ENCODE peak calls at places on chromosomes 4 and X, in five cellular contexts. One of them, this sample, is unnamed.

GRCh38 chrX:41382699-41383645 is 49.0 kb downstream of the DDX3X start:
- DNase-seq in fibroblast of villous mesenchyme: peak
- DNase-seq in AG10803: peak
- DNase-seq in fibroblast of the aortic adventitia: peak
- DNase-seq in A673: no peak
- DNase-seq in this sample: no peak

GRCh38 chr4:74772106-74772505 is 22.2 kb downstream of the BTC start:
- DNase-seq in fibroblast of villous mesenchyme: no peak
- DNase-seq in AG10803: no peak
- DNase-seq in fibroblast of the aortic adventitia: no peak
- DNase-seq in A673: no peak
- DNase-seq in this sample: no peak

GRCh38 chrX:112851806-112852205 is 11.2 kb upstream of the AMOT start:
- DNase-seq in AG10803: peak
- DNase-seq in fibroblast of villous mesenchyme: peak
- DNase-seq in A673: no peak
- DNase-seq in fibroblast of the aortic adventitia: peak
- DNase-seq in this sample: peak

GRCh38 chr4:83558693-83559092 is 22.8 kb downstream of the GPAT3 start:
- DNase-seq in fibroblast of the aortic adventitia: peak
- DNase-seq in A673: no peak
- DNase-seq in AG10803: peak
- DNase-seq in fibroblast of villous mesenchyme: peak
- DNase-seq in this sample: no peak

GRCh38 chr4:137529432-137529831 is 2.9 kb downstream of the PCDH18 start:
- DNase-seq in AG10803: no peak
- DNase-seq in fibroblast of the aortic adventitia: no peak
- DNase-seq in A673: no peak
- DNase-seq in fibroblast of villous mesenchyme: no peak
- DNase-seq in this sample: no peak

GRCh38 chr4:113880240-113881028 is 99.0 kb downstream of the ARSJ start:
- DNase-seq in AG10803: no peak
- DNase-seq in fibroblast of villous mesenchyme: peak
- DNase-seq in fibroblast of the aortic adventitia: peak
- DNase-seq in A673: no peak
- DNase-seq in this sample: no peak

GRCh38 chr4:5238106-5238505 is 186.8 kb downstream of the STK32B start:
- DNase-seq in fibroblast of the aortic adventitia: no peak
- DNase-seq in AG10803: peak
- DNase-seq in A673: peak
- DNase-seq in fibroblast of villous mesenchyme: peak
- DNase-seq in this sample: no peak

GRCh38 chr4:147815741-147816140 is 83.9 kb downstream of the ARHGAP10 start:
- DNase-seq in A673: no peak
- DNase-seq in AG10803: no peak
- DNase-seq in fibroblast of the aortic adventitia: no peak
- DNase-seq in fibroblast of villous mesenchyme: no peak
- DNase-seq in this sample: no peak

GRCh38 chrX:115459883-115460564 is 101.0 kb upstream of the PLS3 start:
- DNase-seq in fibroblast of villous mesenchyme: no peak
- DNase-seq in AG10803: peak
- DNase-seq in fibroblast of the aortic adventitia: peak
- DNase-seq in A673: no peak
- DNase-seq in this sample: no peak

GRCh38 chrX:78532363-78532762 is 126.8 kb downstream of the RTL3 start:
- DNase-seq in A673: no peak
- DNase-seq in fibroblast of the aortic adventitia: peak
- DNase-seq in fibroblast of villous mesenchyme: no peak
- DNase-seq in AG10803: no peak
- DNase-seq in this sample: no peak

GRCh38 chr4:110041742-110042141 is 129.1 kb downstream of the EGF start:
- DNase-seq in AG10803: no peak
- DNase-seq in fibroblast of villous mesenchyme: no peak
- DNase-seq in A673: no peak
- DNase-seq in fibroblast of the aortic adventitia: no peak
- DNase-seq in this sample: no peak

GRCh38 chr4:157271166-157271869 is 50.8 kb downstream of the GRIA2 start:
- DNase-seq in fibroblast of the aortic adventitia: no peak
- DNase-seq in fibroblast of villous mesenchyme: no peak
- DNase-seq in AG10803: no peak
- DNase-seq in A673: no peak
- DNase-seq in this sample: no peak

GRCh38 chr4:88418411-88418810 is 38.5 kb upstream of the HERC5 start:
- DNase-seq in A673: no peak
- DNase-seq in fibroblast of the aortic adventitia: no peak
- DNase-seq in AG10803: no peak
- DNase-seq in fibroblast of villous mesenchyme: no peak
- DNase-seq in this sample: no peak

GRCh38 chrX:119622356-119623232 is 16.4 kb upstream of the NKRF start:
- DNase-seq in AG10803: peak
- DNase-seq in fibroblast of villous mesenchyme: peak
- DNase-seq in fibroblast of the aortic adventitia: peak
- DNase-seq in A673: no peak
- DNase-seq in this sample: no peak

GRCh38 chr4:126969360-126969759 is 663.4 kb upstream of the INTU start:
- DNase-seq in fibroblast of the aortic adventitia: no peak
- DNase-seq in AG10803: peak
- DNase-seq in A673: no peak
- DNase-seq in fibroblast of villous mesenchyme: peak
- DNase-seq in this sample: no peak

GRCh38 chr4:156102411-156102810 is 148.7 kb upstream of the CTSO start:
- DNase-seq in A673: peak
- DNase-seq in AG10803: no peak
- DNase-seq in fibroblast of villous mesenchyme: no peak
- DNase-seq in fibroblast of the aortic adventitia: peak
- DNase-seq in this sample: no peak

GRCh38 chrX:65607070-65607742 is 60.2 kb upstream of the MSN start:
- DNase-seq in fibroblast of the aortic adventitia: peak
- DNase-seq in A673: no peak
- DNase-seq in fibroblast of villous mesenchyme: no peak
- DNase-seq in AG10803: peak
- DNase-seq in this sample: no peak

GRCh38 chrX:53239474-53239873 is 14.5 kb upstream of the KDM5C start:
- DNase-seq in AG10803: no peak
- DNase-seq in fibroblast of villous mesenchyme: no peak
- DNase-seq in A673: peak
- DNase-seq in fibroblast of the aortic adventitia: no peak
- DNase-seq in this sample: no peak

GRCh38 chr4:75916091-75916661 is 13.9 kb upstream of the PPEF2 start:
- DNase-seq in A673: peak
- DNase-seq in AG10803: peak
- DNase-seq in fibroblast of the aortic adventitia: peak
- DNase-seq in fibroblast of villous mesenchyme: peak
- DNase-seq in this sample: peak

GRCh38 chrX:16060252-16060651 is 63.1 kb upstream of the GRPR start:
- DNase-seq in A673: no peak
- DNase-seq in fibroblast of the aortic adventitia: no peak
- DNase-seq in AG10803: no peak
- DNase-seq in fibroblast of villous mesenchyme: no peak
- DNase-seq in this sample: no peak

GRCh38 chrX:45714864-45715263 is 514.2 kb upstream of the DIPK2B start:
- DNase-seq in fibroblast of villous mesenchyme: peak
- DNase-seq in fibroblast of the aortic adventitia: peak
- DNase-seq in A673: peak
- DNase-seq in AG10803: peak
- DNase-seq in this sample: peak

GRCh38 chr4:3186609-3187008 is 62.4 kb upstream of the MSANTD1 start:
- DNase-seq in fibroblast of the aortic adventitia: no peak
- DNase-seq in A673: no peak
- DNase-seq in AG10803: no peak
- DNase-seq in fibroblast of villous mesenchyme: no peak
- DNase-seq in this sample: no peak

GRCh38 chr4:22465996-22466395 is 49.9 kb downstream of the ADGRA3 start:
- DNase-seq in fibroblast of villous mesenchyme: no peak
- DNase-seq in fibroblast of the aortic adventitia: no peak
- DNase-seq in A673: no peak
- DNase-seq in AG10803: no peak
- DNase-seq in this sample: no peak

GRCh38 chrX:24169211-24169610 is 19.7 kb downstream of the ZFX start:
- DNase-seq in fibroblast of villous mesenchyme: no peak
- DNase-seq in fibroblast of the aortic adventitia: peak
- DNase-seq in A673: no peak
- DNase-seq in AG10803: peak
- DNase-seq in this sample: no peak

GRCh38 chr4:55297346-55297745 is 48.7 kb upstream of the SRD5A3 start:
- DNase-seq in A673: no peak
- DNase-seq in fibroblast of the aortic adventitia: no peak
- DNase-seq in AG10803: no peak
- DNase-seq in fibroblast of villous mesenchyme: no peak
- DNase-seq in this sample: no peak

GRCh38 chrX:54397113-54397512 is 39.3 kb upstream of the WNK3 start:
- DNase-seq in fibroblast of villous mesenchyme: no peak
- DNase-seq in AG10803: peak
- DNase-seq in fibroblast of the aortic adventitia: no peak
- DNase-seq in A673: no peak
- DNase-seq in this sample: no peak

GRCh38 chr4:173334891-173335754 is 965 bp upstream of the HMGB2 start:
- DNase-seq in fibroblast of the aortic adventitia: peak
- DNase-seq in AG10803: peak
- DNase-seq in A673: peak
- DNase-seq in fibroblast of villous mesenchyme: peak
- DNase-seq in this sample: peak

GRCh38 chr4:36208884-36209473 is 35.3 kb downstream of the ARAP2 start:
- DNase-seq in fibroblast of villous mesenchyme: no peak
- DNase-seq in AG10803: no peak
- DNase-seq in A673: no peak
- DNase-seq in fibroblast of the aortic adventitia: no peak
- DNase-seq in this sample: no peak

GRCh38 chr4:115780835-115781234 is 667.4 kb upstream of the NDST4 start:
- DNase-seq in A673: peak
- DNase-seq in fibroblast of villous mesenchyme: no peak
- DNase-seq in fibroblast of the aortic adventitia: no peak
- DNase-seq in AG10803: no peak
- DNase-seq in this sample: no peak

GRCh38 chr4:154622598-154622997 is 10.1 kb upstream of the FGG start:
- DNase-seq in fibroblast of the aortic adventitia: peak
- DNase-seq in AG10803: peak
- DNase-seq in A673: peak
- DNase-seq in fibroblast of villous mesenchyme: peak
- DNase-seq in this sample: peak

GRCh38 chrX:47540754-47541538 is 20.1 kb upstream of the ARAF start:
- DNase-seq in A673: peak
- DNase-seq in fibroblast of the aortic adventitia: peak
- DNase-seq in AG10803: peak
- DNase-seq in fibroblast of villous mesenchyme: peak
- DNase-seq in this sample: no peak

GRCh38 chrX:2188316-2188715 is 312.5 kb downstream of the DHRSX start:
- DNase-seq in AG10803: no peak
- DNase-seq in fibroblast of villous mesenchyme: no peak
- DNase-seq in fibroblast of the aortic adventitia: no peak
- DNase-seq in A673: no peak
- DNase-seq in this sample: no peak

GRCh38 chrX:47497274-47497673 is 14.3 kb upstream of the ZNF41 start:
- DNase-seq in A673: peak
- DNase-seq in AG10803: peak
- DNase-seq in fibroblast of the aortic adventitia: peak
- DNase-seq in fibroblast of villous mesenchyme: peak
- DNase-seq in this sample: no peak

GRCh38 chr4:26458104-26458503 is 32.2 kb downstream of the CCKAR start:
- DNase-seq in A673: no peak
- DNase-seq in AG10803: no peak
- DNase-seq in fibroblast of villous mesenchyme: no peak
- DNase-seq in fibroblast of the aortic adventitia: no peak
- DNase-seq in this sample: no peak

GRCh38 chrX:34132028-34132427 is at the start of gene FAM47A:
- DNase-seq in AG10803: no peak
- DNase-seq in fibroblast of the aortic adventitia: no peak
- DNase-seq in fibroblast of villous mesenchyme: no peak
- DNase-seq in A673: no peak
- DNase-seq in this sample: no peak
- TF ChIP-seq CTCF in AG10803: no peak
- TF ChIP-seq CTCF in fibroblast of the aortic adventitia: no peak
- TF ChIP-seq CTCF in fibroblast of villous mesenchyme: no peak
- TF ChIP-seq CTCF in A673: no peak
- TF ChIP-seq CTCF in this sample: no peak

DNA sequence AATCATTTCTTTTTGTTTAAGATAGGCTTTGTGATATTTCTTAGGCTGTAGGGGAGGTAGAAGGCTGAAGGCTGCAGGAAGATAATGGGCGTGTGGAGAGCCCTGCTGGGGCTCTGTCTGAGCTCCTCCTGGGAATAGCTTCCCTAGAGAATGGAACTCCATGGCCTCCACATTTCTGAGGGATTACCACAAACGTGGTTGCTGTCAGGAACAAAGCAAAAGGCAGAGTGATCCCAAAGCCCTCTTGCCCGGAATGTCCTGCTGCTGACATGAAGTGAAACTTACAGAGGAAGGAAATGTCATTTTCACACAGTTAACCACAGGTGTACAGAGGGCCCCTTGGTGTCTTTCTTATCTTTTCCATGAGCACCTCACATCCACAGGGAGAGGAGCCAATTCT is 89.3 kb downstream of the DDIT4L start:
- DNase-seq in fibroblast of villous mesenchyme: no peak
- DNase-seq in A673: no peak
- DNase-seq in AG10803: no peak
- DNase-seq in fibroblast of the aortic adventitia: no peak
- DNase-seq in this sample: no peak
- H3K4me3 ChIP-seq in fibroblast of villous mesenchyme: no peak
- H3K4me3 ChIP-seq in A673: no peak
- H3K4me3 ChIP-seq in AG10803: no peak
- H3K4me3 ChIP-seq in fibroblast of the aortic adventitia: no peak
- H3K4me3 ChIP-seq in this sample: no peak

GRCh38 chr4:1540601-1541375 is 134.5 kb upstream of the NKX1-1 start:
- DNase-seq in AG10803: no peak
- DNase-seq in A673: no peak
- DNase-seq in fibroblast of villous mesenchyme: no peak
- DNase-seq in fibroblast of the aortic adventitia: no peak
- DNase-seq in this sample: no peak
- TF ChIP-seq CTCF in AG10803: no peak
- TF ChIP-seq CTCF in A673: no peak
- TF ChIP-seq CTCF in fibroblast of villous mesenchyme: no peak
- TF ChIP-seq CTCF in fibroblast of the aortic adventitia: no peak
- TF ChIP-seq CTCF in this sample: no peak

GRCh38 chrX:74343327-74343969 is 39.5 kb downstream of the ZCCHC13 start:
- DNase-seq in fibroblast of the aortic adventitia: peak
- DNase-seq in fibroblast of villous mesenchyme: no peak
- DNase-seq in AG10803: no peak
- DNase-seq in A673: no peak
- DNase-seq in this sample: no peak
- H3K4me3 ChIP-seq in fibroblast of the aortic adventitia: no peak
- H3K4me3 ChIP-seq in fibroblast of villous mesenchyme: no peak
- H3K4me3 ChIP-seq in AG10803: no peak
- H3K4me3 ChIP-seq in A673: no peak
- H3K4me3 ChIP-seq in this sample: no peak

GRCh38 chrX:9682456-9682855 is 83.2 kb downstream of the GPR143 start:
- DNase-seq in AG10803: peak
- DNase-seq in A673: no peak
- DNase-seq in fibroblast of the aortic adventitia: peak
- DNase-seq in fibroblast of villous mesenchyme: peak
- DNase-seq in this sample: no peak
- TF ChIP-seq CTCF in AG10803: peak
- TF ChIP-seq CTCF in A673: no peak
- TF ChIP-seq CTCF in fibroblast of the aortic adventitia: peak
- TF ChIP-seq CTCF in fibroblast of villous mesenchyme: peak
- TF ChIP-seq CTCF in this sample: no peak